ENCODE peak calls at places on chromosomes 4 and X, in seven cellular contexts. One of them, this sample, is unnamed.

GRCh38 chrX:40152173-40152705 is 54.5 kb upstream of the BCOR start:
- DNase-seq in mammary epithelial cell: no peak
- DNase-seq in substantia nigra: no peak
- DNase-seq in suprapubic skin: no peak
- DNase-seq in mucosa of gallbladder: no peak
- DNase-seq in OCI-LY7: peak
- DNase-seq in AG08395: no peak
- DNase-seq in this sample: no peak

GRCh38 chr4:76087007-76087769 is 12.7 kb downstream of the ART3 start:
- DNase-seq in mammary epithelial cell: peak
- DNase-seq in substantia nigra: no peak
- DNase-seq in suprapubic skin: no peak
- DNase-seq in mucosa of gallbladder: peak
- DNase-seq in OCI-LY7: no peak
- DNase-seq in AG08395: peak
- DNase-seq in this sample: no peak

GRCh38 chrX:78213331-78213730 is 73.9 kb upstream of the TAF9B start:
- DNase-seq in mammary epithelial cell: no peak
- DNase-seq in substantia nigra: no peak
- DNase-seq in suprapubic skin: no peak
- DNase-seq in mucosa of gallbladder: no peak
- DNase-seq in OCI-LY7: no peak
- DNase-seq in AG08395: no peak
- DNase-seq in this sample: no peak

GRCh38 chrX:97366246-97366645 is 482.5 kb downstream of the RPA4 start:
- DNase-seq in mammary epithelial cell: no peak
- DNase-seq in substantia nigra: no peak
- DNase-seq in suprapubic skin: no peak
- DNase-seq in mucosa of gallbladder: no peak
- DNase-seq in OCI-LY7: no peak
- DNase-seq in AG08395: no peak
- DNase-seq in this sample: no peak

GRCh38 chr4:87961993-87962791 is 13.3 kb upstream of the SPP1 start:
- DNase-seq in mammary epithelial cell: peak
- DNase-seq in substantia nigra: no peak
- DNase-seq in suprapubic skin: no peak
- DNase-seq in mucosa of gallbladder: no peak
- DNase-seq in OCI-LY7: no peak
- DNase-seq in AG08395: no peak
- DNase-seq in this sample: no peak

GRCh38 chr4:188428935-188429334 is 289.7 kb downstream of the TRIML1 start:
- DNase-seq in mammary epithelial cell: peak
- DNase-seq in substantia nigra: no peak
- DNase-seq in suprapubic skin: no peak
- DNase-seq in mucosa of gallbladder: no peak
- DNase-seq in OCI-LY7: no peak
- DNase-seq in AG08395: no peak
- DNase-seq in this sample: no peak

GRCh38 chrX:39361736-39362135 is 560.5 kb downstream of the MID1IP1 start:
- DNase-seq in mammary epithelial cell: no peak
- DNase-seq in substantia nigra: no peak
- DNase-seq in suprapubic skin: no peak
- DNase-seq in mucosa of gallbladder: no peak
- DNase-seq in OCI-LY7: no peak
- DNase-seq in AG08395: no peak
- DNase-seq in this sample: no peak

GRCh38 chr4:33924801-33925200 is 2319.5 kb downstream of the ARAP2 start:
- DNase-seq in mammary epithelial cell: no peak
- DNase-seq in substantia nigra: no peak
- DNase-seq in suprapubic skin: no peak
- DNase-seq in mucosa of gallbladder: no peak
- DNase-seq in OCI-LY7: no peak
- DNase-seq in AG08395: peak
- DNase-seq in this sample: no peak

GRCh38 chr4:140260227-140260626 is 106.2 kb upstream of the MAML3 start:
- DNase-seq in mammary epithelial cell: peak
- DNase-seq in substantia nigra: no peak
- DNase-seq in suprapubic skin: no peak
- DNase-seq in mucosa of gallbladder: no peak
- DNase-seq in OCI-LY7: no peak
- DNase-seq in AG08395: peak
- DNase-seq in this sample: no peak

GRCh38 chr4:150960079-150960478 is 55.0 kb downstream of the LRBA start:
- DNase-seq in mammary epithelial cell: peak
- DNase-seq in substantia nigra: no peak
- DNase-seq in suprapubic skin: no peak
- DNase-seq in mucosa of gallbladder: no peak
- DNase-seq in OCI-LY7: no peak
- DNase-seq in AG08395: peak
- DNase-seq in this sample: no peak

This sample was measured in stimulated activated naive CD4-positive, alpha-beta T cell treated with Interleukin-2 at 50 U/mL for 16 hours.